ENCODE peak calls at places on chromosomes 6 and 20, in six cellular contexts. Z is cerebellar nuclear complex, Q is HTR-8/SVneo, G is AG09309, N is IMR-90, T is heart right ventricle. M is an unnamed sample.
A peak's percentile ranks its signal among the peaks of the same experiment; 100 is the strongest.

GRCh38 chr20:57250607-57251343 is 15.7 kb downstream of the BMP7 start:
- DNase-seq in Z (no peak), Q (peak; percentile 59), T (no peak), G (no peak), N (no peak), M (no peak)

GRCh38 chr20:51687071-51687470 is 81.1 kb downstream of the ATP9A start:
- DNase-seq in T (no peak), G (no peak), Z (no peak), Q (peak; percentile 88), N (peak; percentile 50), M (peak; percentile 66)

GRCh38 chr6:69026243-69026642 is 391.2 kb downstream of the ADGRB3 start:
- DNase-seq in G (no peak), Z (no peak), Q (no peak), T (no peak), N (peak; percentile 15), M (no peak)

GRCh38 chr20:44460795-44461141 is 14.9 kb upstream of the TTPAL start:
- DNase-seq in Q (peak; percentile 86), N (peak; percentile 23), G (no peak), Z (no peak), T (no peak), M (peak; percentile 52)

GRCh38 chr20:1434571-1435336 is 31.9 kb downstream of the NSFL1C start:
- DNase-seq in G (peak; percentile 71), Z (no peak), Q (peak; percentile 48), N (peak; percentile 92), T (peak; percentile 16), M (no peak)

GRCh38 chr6:33709605-33710295 is 1.8 kb downstream of the UQCC2 start:
- DNase-seq in Z (no peak), Q (no peak), T (no peak), G (no peak), N (no peak), M (no peak)

GRCh38 chr6:105468850-105469249 is 66.0 kb upstream of the PREP start:
- DNase-seq in Z (no peak), Q (no peak), G (no peak), N (no peak), T (no peak), M (no peak)

GRCh38 chr6:2245954-2246863 is 804 bp upstream of the GMDS start:
- DNase-seq in G (no peak), Q (no peak), Z (no peak), N (peak; percentile 62), T (peak; percentile 51), M (peak; percentile 93)

GRCh38 chr6:3227363-3228045 is at the start of gene TUBB2B:
- DNase-seq in G (no peak), T (no peak), Q (peak; percentile 72), Z (no peak), N (peak; percentile 37), M (peak; percentile 25)

GRCh38 chr20:1277529-1278322 is 11.6 kb downstream of the SNPH start:
- DNase-seq in G (no peak), N (no peak), Q (no peak), T (no peak), Z (no peak), M (no peak)

GRCh38 chr6:151847064-151847463 is 39.6 kb downstream of the ESR1 start:
- DNase-seq in Z (no peak), G (no peak), Q (peak; percentile 12), T (peak; percentile 11), N (peak; percentile 4), M (peak; percentile 47)

GRCh38 chr20:53050338-53050737 is 78.2 kb downstream of the TSHZ2 start:
- DNase-seq in T (no peak), G (no peak), Q (no peak), N (no peak), Z (no peak), M (no peak)

GRCh38 chr6:36019167-36019566 is 5.3 kb downstream of the SLC26A8 start:
- DNase-seq in Q (no peak), G (no peak), N (no peak), Z (no peak), T (no peak), M (no peak)

GRCh38 chr20:57439432-57439831 is 48.2 kb downstream of the RBM38 start:
- DNase-seq in N (no peak), T (peak; percentile 78), Q (no peak), Z (no peak), G (no peak), M (peak; percentile 37)

GRCh38 chr6:88614306-88614877 is 349.0 kb downstream of the RNGTT start:
- DNase-seq in N (no peak), T (no peak), Q (no peak), Z (no peak), G (no peak), M (no peak)

GRCh38 chr6:20577280-20577679 is 43.0 kb downstream of the CDKAL1 start:
- DNase-seq in Q (no peak), Z (no peak), T (no peak), N (no peak), G (no peak), M (no peak)

M was measured in LoVo.